ENCODE peak calls at places on chromosomes 4 and X, in seven cellular contexts. J, F, S, W, Y, L and E are unnamed samples.

GRCh38 chr4:175531405-175532091 is 280.5 kb downstream of the GPM6A start:
- DNase-seq in F (no peak), S (peak; percentile 56), Y (peak; percentile 2), J (no peak), L (no peak), W (peak; percentile 79), E (no peak)

GRCh38 chr4:86497131-86497530 is 97.0 kb upstream of the PTPN13 start:
- DNase-seq in W (peak; percentile 4), F (no peak), J (no peak), L (no peak), Y (no peak), S (no peak), E (peak; percentile 73)

GRCh38 chrX:42247241-42247640 is 323.9 kb upstream of the CASK start:
- DNase-seq in S (no peak), W (no peak), L (no peak), J (no peak), F (no peak), Y (no peak), E (no peak)

GRCh38 chrX:25646156-25646555 is 492.0 kb upstream of the MAGEB18 start:
- DNase-seq in Y (no peak), W (no peak), L (no peak), J (no peak), F (no peak), S (no peak), E (no peak)

GRCh38 chrX:38563006-38563405 is 1.7 kb downstream of the TSPAN7 start:
- DNase-seq in F (no peak), W (no peak), S (no peak), L (no peak), J (no peak), Y (no peak), E (no peak)

GRCh38 chr4:17688011-17688441 is 73.6 kb downstream of the MED28 start:
- DNase-seq in L (no peak), S (no peak), F (no peak), W (peak; percentile 20), Y (no peak), J (no peak), E (no peak)

GRCh38 chr4:38141808-38142500 is 181.8 kb downstream of the PTTG2 start:
- DNase-seq in J (no peak), Y (peak; percentile 28), F (no peak), L (no peak), S (no peak), W (peak; percentile 71), E (no peak)

GRCh38 chrX:18873189-18873791 is 110.6 kb downstream of the PHKA2 start:
- DNase-seq in L (no peak), W (peak; percentile 74), Y (peak; percentile 71), J (peak; percentile 74), F (no peak), S (no peak), E (no peak)

GRCh38 chr4:11599044-11599443 is 170.3 kb upstream of the HS3ST1 start:
- DNase-seq in J (no peak), F (no peak), Y (no peak), S (no peak), W (no peak), L (no peak), E (no peak)

GRCh38 chrX:71974916-71975315 is 64.3 kb downstream of the NHSL2 start:
- DNase-seq in Y (no peak), L (no peak), S (no peak), J (no peak), F (no peak), W (no peak), E (no peak)

GRCh38 chr4:6768539-6768905 is 14.0 kb upstream of the KIAA0232 start:
- DNase-seq in W (peak; percentile 50), J (no peak), L (no peak), Y (peak; percentile 77), S (no peak), F (no peak), E (peak; percentile 50)

GRCh38 chrX:109252789-109253188 is 229.1 kb downstream of the GUCY2F start:
- DNase-seq in J (no peak), F (no peak), Y (no peak), S (no peak), L (no peak), W (no peak), E (no peak)

GRCh38 chrX:115259238-115259875 is 25.5 kb upstream of the LRCH2 start:
- DNase-seq in F (no peak), Y (no peak), W (peak; percentile 0), L (no peak), S (no peak), J (no peak), E (no peak)